ENCODE peak calls at places on chromosomes 1 and 21, in eight cellular contexts. H is MG63; L is AG10803; N is CD4-positive, CD25-positive, alpha-beta regulatory T cell; P is H7; F is fibroblast of lung; A is ascending aorta; X is fibroblast of pulmonary artery. V is an unnamed sample.
A peak's percentile ranks its signal among the peaks of the same experiment; 100 is the strongest.

GRCh38 chr1:158177705-158178450 is 2.8 kb upstream of the CD1D start:
- DNase-seq in P (peak; percentile 92), F (peak; percentile 56), H (peak; percentile 92), L (peak; percentile 48), A (peak; percentile 93), N (no peak), X (peak; percentile 71), V (peak; percentile 73)

GRCh38 chr1:94071391-94071790 is 49.6 kb downstream of the ABCA4 start:
- DNase-seq in L (no peak), A (no peak), X (no peak), N (no peak), H (no peak), P (no peak), F (no peak), V (no peak)

GRCh38 chr1:188062456-188062855 is 1233.7 kb downstream of the PLA2G4A start:
- DNase-seq in N (no peak), P (no peak), X (peak; percentile 55), A (no peak), H (no peak), F (peak; percentile 43), L (no peak), V (peak; percentile 30)

GRCh38 chr1:230158422-230159291 is 91.6 kb downstream of the GALNT2 start:
- DNase-seq in P (no peak), X (no peak), A (peak; percentile 39), F (no peak), N (no peak), L (no peak), H (no peak), V (no peak)

GRCh38 chr1:206556047-206556747 is 48.9 kb downstream of the RASSF5 start:
- DNase-seq in P (no peak), X (no peak), A (no peak), F (no peak), N (no peak), H (no peak), L (no peak), V (no peak)

GRCh38 chr1:167627865-167628641 is 2.0 kb upstream of the RCSD1 start:
- DNase-seq in P (no peak), A (no peak), F (no peak), H (no peak), X (no peak), L (no peak), N (peak; percentile 70), V (no peak)

GRCh38 chr1:17207046-17207445 is 2.1 kb downstream of the PADI1 start:
- DNase-seq in F (no peak), H (no peak), P (no peak), L (no peak), N (no peak), X (no peak), A (peak; percentile 65), V (no peak)

GRCh38 chr21:15751561-15751960 is 21.8 kb downstream of the USP25 start:
- DNase-seq in X (peak; percentile 39), F (no peak), H (no peak), L (peak; percentile 14), A (no peak), N (no peak), P (no peak), V (peak; percentile 22)

GRCh38 chr1:61140778-61141177 is 58.4 kb downstream of the NFIA start:
- DNase-seq in L (no peak), F (no peak), A (no peak), N (no peak), H (peak; percentile 4), X (no peak), P (no peak), V (no peak)

GRCh38 chr1:64231153-64231552 is 27.7 kb downstream of the UBE2U start:
- DNase-seq in X (peak; percentile 27), P (no peak), F (no peak), N (no peak), A (no peak), H (no peak), L (no peak), V (no peak)

GRCh38 chr1:184324972-184325371 is 61.9 kb upstream of the C1orf21 start:
- DNase-seq in P (no peak), F (no peak), N (no peak), L (no peak), H (no peak), X (no peak), A (no peak), V (no peak)

GRCh38 chr1:47584249-47584648 is 146.4 kb downstream of the FOXD2 start:
- DNase-seq in L (no peak), N (no peak), F (no peak), P (peak; percentile 5), X (no peak), H (peak; percentile 21), A (peak; percentile 88), V (no peak)

GRCh38 chr1:243483084-243483845 is 227.4 kb downstream of the SDCCAG8 start:
- DNase-seq in H (no peak), P (peak; percentile 86), X (no peak), A (no peak), N (no peak), L (no peak), F (no peak), V (no peak)

GRCh38 chr1:9894115-9894514 is 16.0 kb downstream of the CTNNBIP1 start:
- DNase-seq in N (no peak), A (no peak), L (no peak), H (no peak), P (no peak), X (no peak), F (no peak), V (no peak)

GRCh38 chr1:107357381-107357780 is 216.5 kb downstream of the NTNG1 start:
- DNase-seq in P (no peak), H (no peak), A (no peak), F (peak; percentile 28), L (peak; percentile 57), X (no peak), N (no peak), V (no peak)

GRCh38 chr21:25572895-25573310 is 34.4 kb downstream of the MRPL39 start:
- DNase-seq in P (no peak), H (no peak), X (peak; percentile 6), A (no peak), L (no peak), F (peak; percentile 30), N (no peak), V (peak; percentile 6)

GRCh38 chr1:229874150-229874549 is 192.9 kb upstream of the GALNT2 start:
- DNase-seq in H (peak; percentile 23), F (no peak), L (peak; percentile 1), X (no peak), P (no peak), N (no peak), A (no peak), V (peak; percentile 40)

GRCh38 chr1:241413386-241413785 is 56.4 kb upstream of the RGS7 start:
- DNase-seq in A (no peak), L (peak; percentile 94), F (peak; percentile 96), H (peak; percentile 84), N (no peak), P (no peak), X (peak; percentile 36), V (no peak)

GRCh38 chr1:213829806-213830205 is 158.0 kb upstream of the PROX1 start:
- DNase-seq in P (no peak), N (no peak), F (no peak), X (no peak), L (no peak), A (no peak), H (no peak), V (no peak)

GRCh38 chr1:234322979-234323378 is 50.3 kb upstream of the COA6 start:
- DNase-seq in P (peak; percentile 76), X (peak; percentile 31), F (peak; percentile 15), L (no peak), A (no peak), H (peak; percentile 36), N (peak; percentile 35), V (peak; percentile 39)

GRCh38 chr21:36788116-36788515 is 89.2 kb downstream of the SIM2 start:
- DNase-seq in P (no peak), H (peak; percentile 23), X (peak; percentile 22), N (no peak), L (no peak), F (no peak), A (no peak), V (no peak)

GRCh38 chr1:113981962-113982931 is 3.0 kb downstream of the OLFML3 start:
- DNase-seq in P (peak; percentile 40), X (peak; percentile 90), H (peak; percentile 73), A (peak; percentile 83), F (peak; percentile 90), N (no peak), L (peak; percentile 91), V (peak; percentile 85)

GRCh38 chr1:207922554-207922953 is 11.6 kb upstream of the CD34 start:
- DNase-seq in N (no peak), P (no peak), L (no peak), F (no peak), A (no peak), X (peak; percentile 25), H (no peak), V (no peak)

GRCh38 chr1:23010734-23011449 is 4.8 kb downstream of the TEX46 start:
- DNase-seq in P (no peak), L (peak; percentile 48), H (no peak), X (peak; percentile 55), F (peak; percentile 45), A (no peak), N (no peak), V (peak; percentile 33)
- H3K4me3 ChIP-seq in P (no peak overlapping the region), L (no peak overlapping the region), H (no peak overlapping the region), X (no peak overlapping the region), F (no peak overlapping the region), A (no peak overlapping the region), N (no peak overlapping the region), V (no peak overlapping the region)

DNA sequence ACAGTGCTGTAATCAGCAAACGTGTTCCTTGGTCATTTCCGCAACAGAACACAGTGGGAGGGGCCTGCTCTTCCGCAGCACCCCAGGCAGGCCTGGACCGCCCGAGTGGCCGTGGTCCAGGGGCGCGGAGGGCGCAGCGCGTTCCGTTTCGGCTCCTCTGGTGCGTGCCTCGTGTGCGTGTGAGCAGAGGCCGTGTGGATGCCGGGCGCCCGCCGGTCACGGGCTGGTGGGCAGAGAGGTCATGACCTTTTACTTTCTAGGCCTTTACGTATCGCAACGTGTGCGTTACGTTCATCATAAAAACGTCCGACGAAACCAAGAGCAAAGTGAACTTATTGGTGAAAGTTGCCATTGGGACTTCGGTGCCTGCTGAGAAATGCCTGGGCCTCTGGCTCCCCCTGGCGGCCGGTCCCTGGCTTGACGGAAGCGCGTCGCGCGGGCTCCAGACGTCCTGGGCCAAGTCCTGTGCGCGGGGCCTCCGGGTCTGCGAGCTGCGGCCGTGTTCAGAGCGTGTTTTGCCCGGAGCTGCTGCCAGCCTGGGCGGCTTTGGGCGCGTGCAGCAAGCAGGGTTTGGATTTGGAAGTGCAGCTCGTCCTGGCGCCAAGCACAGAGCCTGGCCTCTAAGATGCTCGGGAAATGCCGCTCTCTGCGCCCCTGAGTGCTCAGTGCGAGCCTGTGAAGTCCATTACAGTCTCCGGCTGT is 34.4 kb downstream of the COL18A1 start:
- DNase-seq in A (peak; percentile 90), F (peak; percentile 95), X (peak; percentile 94), N (peak; percentile 68), P (peak; percentile 98), L (peak; percentile 85), H (peak; percentile 77), V (peak; percentile 93)
- H3K4me3 ChIP-seq in A (peak overlapping the region; percentile 49), F (no peak overlapping the region), X (peak overlapping the region; percentile 25), N (peak overlapping the region; percentile 32), P (no peak overlapping the region), L (peak overlapping the region; percentile 46), H (peak overlapping the region; percentile 37), V (no peak overlapping the region)

GRCh38 chr1:7826363-7826762 is 26.5 kb downstream of the UTS2 start:
- DNase-seq in H (no peak), F (no peak), N (no peak), X (no peak), P (no peak), L (no peak), A (no peak), V (no peak)
- H3K4me3 ChIP-seq in H (no peak overlapping the region), F (no peak overlapping the region), N (peak overlapping the region; percentile 51), X (peak overlapping the region; percentile 56), P (no peak overlapping the region), L (peak overlapping the region; percentile 5), A (no peak overlapping the region), V (no peak overlapping the region)

GRCh38 chr1:200588698-200589097 is 31.9 kb downstream of the KIF14 start:
- DNase-seq in L (no peak), X (no peak), N (no peak), P (no peak), A (no peak), H (no peak), F (no peak), V (no peak)
- H3K4me3 ChIP-seq in L (no peak overlapping the region), X (no peak overlapping the region), N (no peak overlapping the region), P (no peak overlapping the region), A (no peak overlapping the region), H (no peak overlapping the region), F (no peak overlapping the region), V (no peak overlapping the region)